ENCODE peak calls at places on chromosomes 2 and 18, in eight cellular contexts. S, Y, F, R, O, G, W and E are unnamed samples. For H3K4me1, the result is how much of the 10 kb centered on the place peaks cover.

GRCh38 chr2:234003972-234004617 is 46.4 kb upstream of the SPP2 start:
- DNase-seq in Y (peak), G (no peak), O (no peak), S (no peak), R (no peak), F (no peak), W (peak), E (no peak)

GRCh38 chr18:43805646-43806194 is 528.4 kb upstream of the SYT4 start:
- DNase-seq in R (no peak), Y (no peak), S (no peak), W (peak), G (no peak), O (no peak), F (no peak), E (no peak)

GRCh38 chr2:238903141-238903540 is 55.3 kb downstream of the TWIST2 start:
- DNase-seq in F (no peak), G (no peak), S (no peak), W (no peak), Y (no peak), O (no peak), R (no peak), E (no peak)

GRCh38 chr2:30232801-30233130 is 1.4 kb downstream of the LBH start:
- DNase-seq in F (no peak), G (no peak), S (peak), O (no peak), W (no peak), R (peak), Y (peak), E (no peak)

GRCh38 chr2:72367530-72368225 is 220.0 kb upstream of the CYP26B1 start:
- DNase-seq in Y (peak), F (no peak), R (no peak), O (peak), G (peak), S (no peak), W (peak), E (no peak)

GRCh38 chr2:75595541-75596395 is 35.0 kb upstream of the EVA1A start:
- DNase-seq in F (no peak), S (no peak), G (no peak), W (no peak), R (no peak), O (no peak), Y (no peak), E (no peak)

GRCh38 chr2:202410092-202410491 is 34.0 kb downstream of the BMPR2 start:
- DNase-seq in G (no peak), W (no peak), Y (no peak), R (no peak), F (no peak), O (no peak), S (no peak), E (no peak)

GRCh38 chr2:62475172-62476011 is 30.6 kb downstream of the TMEM17 start:
- DNase-seq in G (no peak), W (no peak), O (no peak), Y (no peak), S (no peak), F (no peak), R (peak), E (no peak)

GRCh38 chr18:35029770-35030169 is 11.4 kb upstream of the MAPRE2 start:
- DNase-seq in O (no peak), Y (no peak), W (no peak), G (no peak), F (no peak), R (peak), S (no peak), E (no peak)

GRCh38 chr2:70086278-70086837 is 919 bp upstream of the PCBP1 start:
- DNase-seq in W (peak), O (peak), F (peak), R (peak), S (peak), Y (peak), G (peak), E (peak)

GRCh38 chr2:70087703-70088507 is 628 bp downstream of the PCBP1 start:
- DNase-seq in O (no peak), F (peak), Y (peak), R (peak), G (peak), S (no peak), W (peak), E (no peak)

GRCh38 chr2:70086838-70087702 is at the start of gene PCBP1:
- DNase-seq in Y (peak), W (peak), R (peak), G (peak), O (peak), S (peak), F (peak), E (peak)

GRCh38 chr2:70084973-70085710 is 2.1 kb upstream of the PCBP1 start:
- DNase-seq in Y (no peak), F (peak), O (no peak), R (peak), S (peak), W (peak), G (no peak), E (peak)

GRCh38 chr2:70085711-70086277 is 1.5 kb upstream of the PCBP1 start:
- DNase-seq in S (no peak), W (no peak), O (no peak), Y (no peak), R (peak), F (no peak), G (no peak), E (no peak)
- H3K4me1 ChIP-seq in S (half or more), W (half or more), O (under half), Y (under half), R (half or more), F (under half), G (half or more), E (half or more)

GRCh38 chr2:168134485-168134884 is 112.9 kb downstream of the STK39 start:
- DNase-seq in O (no peak), R (no peak), W (no peak), F (no peak), Y (no peak), G (no peak), S (no peak), E (no peak)

GRCh38 chr2:168135630-168136029 is 111.8 kb downstream of the STK39 start:
- DNase-seq in R (no peak), G (no peak), S (no peak), O (no peak), F (no peak), Y (no peak), W (no peak), E (no peak)

GRCh38 chr2:168137510-168138180 is 109.8 kb downstream of the STK39 start:
- DNase-seq in S (no peak), R (no peak), G (no peak), O (no peak), W (no peak), F (no peak), Y (no peak), E (no peak)

GRCh38 chr2:168136392-168136977 is 110.9 kb downstream of the STK39 start:
- DNase-seq in G (no peak), S (no peak), R (peak), F (no peak), Y (peak), W (no peak), O (no peak), E (no peak)

DNA sequence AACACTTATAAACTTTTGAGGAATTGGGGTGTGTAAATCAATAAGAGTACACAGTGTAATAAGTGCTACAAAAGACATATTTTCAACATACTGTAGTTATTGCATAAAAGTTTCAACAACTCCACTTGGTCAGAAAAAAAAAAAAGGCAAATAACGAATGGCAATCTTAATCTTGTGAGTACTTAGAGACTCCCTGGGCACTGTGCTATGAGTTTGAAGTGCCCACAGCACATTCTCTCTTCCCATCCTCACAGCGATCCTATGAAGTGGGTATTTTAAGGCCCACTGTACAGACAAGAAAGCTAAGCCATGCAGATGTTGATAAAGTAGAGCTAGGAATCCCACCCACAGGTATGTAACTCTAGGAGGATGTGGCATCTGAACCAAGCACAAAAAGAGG is 112.3 kb downstream of the STK39 start:
- DNase-seq in F (no peak), G (no peak), R (no peak), O (no peak), S (no peak), Y (no peak), W (no peak), E (no peak)
- H3K4me1 ChIP-seq in F (under half), G (under half), R (under half), O (under half), S (under half), Y (under half), W (under half), E (under half)

DNA sequence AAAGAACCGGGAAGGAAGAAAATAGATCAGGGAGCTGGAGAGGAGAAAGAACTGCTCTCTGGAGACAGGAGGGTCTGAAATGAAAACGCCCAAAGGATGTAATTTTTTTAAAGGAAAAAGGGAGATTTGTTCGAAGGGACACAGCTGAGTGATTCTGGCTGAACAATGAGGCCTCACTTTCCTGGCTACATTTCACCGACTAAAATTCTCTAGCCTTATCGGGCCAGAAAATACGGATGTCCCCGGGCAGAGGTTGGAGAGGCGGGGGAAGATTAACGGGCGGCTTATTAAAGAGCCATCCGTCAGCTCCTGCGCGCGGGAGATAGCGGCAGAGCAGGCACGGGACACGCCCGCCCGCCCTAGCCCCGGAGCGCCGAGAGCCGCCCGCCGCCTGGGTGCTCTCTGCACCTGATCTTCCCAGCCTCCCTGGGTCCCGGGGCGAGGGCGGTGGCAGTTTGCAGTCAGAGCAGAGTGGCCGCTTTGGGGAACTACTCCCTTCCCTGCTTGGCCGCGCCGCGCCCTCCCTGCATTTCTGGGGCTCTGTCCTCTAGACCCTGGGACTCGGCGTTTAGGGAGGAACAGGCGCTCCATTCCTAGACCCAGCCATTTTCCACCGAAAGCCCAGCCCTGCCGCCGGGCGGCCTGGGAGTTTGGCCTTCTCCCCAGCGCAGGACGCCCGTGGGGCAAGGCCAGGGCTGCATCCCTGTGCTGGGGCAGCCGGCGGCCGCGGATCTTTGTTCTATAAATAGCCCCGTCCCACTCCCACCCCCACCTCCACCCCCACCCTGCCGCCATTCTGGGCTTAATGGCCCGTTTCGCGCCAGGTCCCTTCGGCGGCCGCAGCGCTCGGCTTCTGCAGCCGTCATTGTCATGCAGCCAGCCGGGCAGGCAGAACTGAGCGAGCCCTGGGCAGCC is 6.5 kb downstream of the GAD1 start:
- DNase-seq in R (no peak), S (no peak), G (no peak), W (no peak), F (peak), Y (no peak), O (no peak), E (no peak)
- H3K4me1 ChIP-seq in R (under half), S (under half), G (half or more), W (half or more), F (under half), Y (under half), O (half or more), E (under half)

GRCh38 chr2:127101048-127101611 is 5.8 kb downstream of the BIN1 start:
- DNase-seq in S (no peak), W (peak), R (no peak), G (no peak), O (no peak), Y (no peak), F (no peak), E (no peak)
- H3K4me1 ChIP-seq in S (under half), W (under half), R (under half), G (under half), O (under half), Y (under half), F (under half), E (under half)

GRCh38 chr2:96143848-96144480 is 1.3 kb downstream of the DUSP2 start:
- DNase-seq in O (no peak), W (no peak), Y (no peak), R (peak), S (no peak), F (peak), G (no peak), E (no peak)
- H3K4me1 ChIP-seq in O (under half), W (half or more), Y (under half), R (half or more), S (half or more), F (under half), G (half or more), E (half or more)

GRCh38 chr18:58516514-58517285 is 112.2 kb downstream of the ALPK2 start:
- DNase-seq in F (no peak), O (no peak), R (no peak), Y (no peak), W (no peak), G (no peak), S (no peak), E (no peak)
- H3K4me1 ChIP-seq in F (under half), O (under half), R (under half), Y (under half), W (under half), G (under half), S (under half), E (under half)

GRCh38 chr2:106168657-106169056 is 25.4 kb downstream of the UXS1 start:
- DNase-seq in O (no peak), G (no peak), Y (no peak), S (no peak), R (no peak), F (no peak), W (no peak), E (no peak)
- H3K4me1 ChIP-seq in O (under half), G (under half), Y (under half), S (half or more), R (under half), F (under half), W (under half), E (under half)

GRCh38 chr2:102065675-102066252 is 74.0 kb downstream of the IL1R2 start:
- DNase-seq in W (peak), F (no peak), S (no peak), Y (peak), R (no peak), O (no peak), G (no peak), E (no peak)

GRCh38 chr2:102066554-102066953 is 74.8 kb downstream of the IL1R2 start:
- DNase-seq in S (no peak), Y (no peak), W (no peak), F (no peak), R (no peak), G (no peak), O (no peak), E (no peak)

GRCh38 chr2:102063948-102064678 is 72.4 kb downstream of the IL1R2 start:
- DNase-seq in Y (peak), W (peak), S (no peak), R (peak), G (peak), O (peak), F (peak), E (no peak)

GRCh38 chr2:102063360-102063947 is 71.7 kb downstream of the IL1R2 start:
- DNase-seq in R (peak), Y (no peak), S (no peak), F (no peak), W (peak), O (peak), G (peak), E (no peak)

GRCh38 chr2:102064679-102065674 is 73.2 kb downstream of the IL1R2 start:
- DNase-seq in Y (peak), F (no peak), S (no peak), O (no peak), G (no peak), R (no peak), W (no peak), E (no peak)
- H3K4me1 ChIP-seq in Y (half or more), F (under half), S (under half), O (half or more), G (half or more), R (under half), W (half or more), E (under half)

DNA sequence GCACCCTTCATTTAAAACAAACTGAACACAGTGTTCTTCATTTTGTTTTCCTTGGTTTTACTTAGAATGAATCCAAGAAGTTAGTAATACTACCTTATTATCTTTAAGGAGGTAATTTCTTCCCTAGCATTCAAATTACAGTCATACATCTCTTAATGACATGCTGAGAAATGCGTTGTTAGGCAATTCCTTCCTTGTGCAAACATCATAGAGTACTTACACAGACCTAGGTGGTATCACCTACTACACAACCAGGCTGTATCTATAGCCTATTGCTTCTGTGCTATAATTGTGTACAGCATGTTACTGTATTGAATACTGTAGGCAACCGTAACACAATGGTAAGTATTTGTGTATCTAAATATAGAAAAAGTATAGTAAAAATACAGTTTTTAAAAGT is 8.4 kb upstream of the CABYR start:
- DNase-seq in G (no peak), W (no peak), O (no peak), Y (no peak), F (no peak), R (no peak), S (no peak), E (no peak)
- H3K4me1 ChIP-seq in G (under half), W (under half), O (under half), Y (under half), F (under half), R (under half), S (under half), E (under half)

GRCh38 chr2:43225093-43225787 is 1.2 kb downstream of the ZFP36L2 start:
- DNase-seq in R (peak), G (no peak), W (peak), S (peak), Y (no peak), O (peak), F (peak), E (peak)

GRCh38 chr2:43224571-43225092 is 1.8 kb downstream of the ZFP36L2 start:
- DNase-seq in O (no peak), G (no peak), R (no peak), F (no peak), S (no peak), Y (no peak), W (no peak), E (peak)

GRCh38 chr2:43226955-43227829 is 786 bp upstream of the ZFP36L2 start:
- DNase-seq in S (peak), W (peak), G (peak), O (peak), F (peak), R (peak), Y (peak), E (peak)

GRCh38 chr2:43226558-43226954 is at the start of gene ZFP36L2:
- DNase-seq in O (peak), S (peak), Y (peak), W (peak), G (peak), F (peak), R (peak), E (peak)

GRCh38 chr2:43225788-43226557 is 433 bp downstream of the ZFP36L2 start:
- DNase-seq in G (no peak), F (peak), R (peak), Y (peak), O (peak), W (peak), S (peak), E (peak)
- H3K4me1 ChIP-seq in G (under half), F (under half), R (half or more), Y (under half), O (under half), W (half or more), S (under half), E (under half)